ENCODE peak calls at places on chromosomes 3 and 15, in ten cellular contexts. B is astrocyte of the spinal cord; N is HEK293T; Y is H4; M is COR-L47; F is stimulated activated CD8-positive, alpha-beta memory T cell treated with anti-CD3 and anti-CD28 coated beads, Interleukin-7, amount 100 ng/mL, for 1 hour; V is T-helper 9 cell; A is GM13976; O is RPMI7951; H is CD8-positive, alpha-beta T cell. Z is an unnamed sample.
A peak's percentile ranks its signal among the peaks of the same experiment; 100 is the strongest.

GRCh38 chr15:59026207-59026606 is 38.7 kb downstream of the RNF111 start:
- DNase-seq in A (no peak), M (no peak), O (no peak), H (no peak), B (no peak), V (no peak), N (no peak), F (no peak), Y (no peak), Z (no peak)

GRCh38 chr3:39961404-39961693 is 151.9 kb downstream of the MYRIP start:
- DNase-seq in H (no peak), F (no peak), N (no peak), M (no peak), B (no peak), O (no peak), A (no peak), Y (no peak), V (no peak), Z (no peak)

GRCh38 chr3:165642761-165643432 is 194.3 kb downstream of the BCHE start:
- DNase-seq in V (no peak), H (no peak), O (peak; percentile 87), A (no peak), N (no peak), M (peak; percentile 79), F (no peak), B (peak; percentile 98), Y (peak; percentile 96), Z (no peak)

GRCh38 chr3:172635588-172635987 is 75.3 kb downstream of the NCEH1 start:
- DNase-seq in V (no peak), A (peak; percentile 70), F (no peak), B (no peak), N (no peak), Y (no peak), H (no peak), M (no peak), O (peak; percentile 65), Z (no peak)

GRCh38 chr15:90893175-90894090 is 9.1 kb downstream of the FES start:
- DNase-seq in V (no peak), O (no peak), H (no peak), N (no peak), A (no peak), Y (no peak), F (no peak), B (no peak), M (no peak), Z (no peak)

GRCh38 chr3:4752201-4753072 is 226.8 kb upstream of the BHLHE40 start:
- DNase-seq in F (no peak), O (no peak), B (no peak), M (no peak), V (no peak), A (no peak), N (no peak), Y (no peak), H (no peak), Z (no peak)

GRCh38 chr3:98732239-98733054 is 30.7 kb upstream of the ST3GAL6 start:
- DNase-seq in B (peak; percentile 32), H (no peak), N (peak; percentile 54), Y (peak; percentile 23), F (no peak), O (peak; percentile 52), M (peak; percentile 17), A (peak; percentile 72), V (no peak), Z (no peak)

GRCh38 chr15:63791236-63791635 is 42.5 kb downstream of the HERC1 start:
- DNase-seq in A (no peak), H (no peak), M (no peak), B (peak; percentile 12), F (no peak), N (no peak), V (no peak), Y (no peak), O (no peak), Z (no peak)

GRCh38 chr15:81284256-81285031 is 39.5 kb downstream of the STARD5 start:
- DNase-seq in B (no peak), N (no peak), F (no peak), H (no peak), Y (no peak), A (no peak), O (no peak), V (no peak), M (no peak), Z (no peak)

GRCh38 chr15:69475769-69476358 is 23.2 kb downstream of the RPLP1 start:
- DNase-seq in N (peak; percentile 82), A (peak; percentile 77), H (peak; percentile 65), O (peak; percentile 77), Y (peak; percentile 66), V (peak; percentile 77), B (peak; percentile 73), M (peak; percentile 64), F (peak; percentile 46), Z (peak; percentile 40)

GRCh38 chr3:173556546-173556945 is 159.0 kb downstream of the NLGN1 start:
- DNase-seq in N (no peak), Y (no peak), M (no peak), A (no peak), O (no peak), F (no peak), V (no peak), H (no peak), B (no peak), Z (no peak)

GRCh38 chr3:71309342-71309741 is 274.2 kb downstream of the FOXP1 start:
- DNase-seq in O (peak; percentile 80), M (no peak), H (no peak), B (no peak), N (no peak), A (no peak), F (no peak), V (no peak), Y (no peak), Z (no peak)

GRCh38 chr3:154818676-154819255 is 261.4 kb upstream of the MME start:
- DNase-seq in M (no peak), O (no peak), Y (no peak), V (no peak), B (no peak), N (no peak), F (no peak), H (no peak), A (no peak), Z (no peak)

GRCh38 chr3:98560911-98561310 is 29.1 kb downstream of the GPR15 start:
- DNase-seq in A (no peak), Y (no peak), O (peak; percentile 45), V (no peak), H (no peak), F (no peak), M (no peak), B (no peak), N (no peak), Z (no peak)

GRCh38 chr3:143329567-143330164 is 210.1 kb downstream of the CHST2 start:
- DNase-seq in O (peak; percentile 88), V (no peak), N (no peak), F (no peak), B (peak; percentile 29), A (no peak), H (no peak), M (no peak), Y (no peak), Z (no peak)

GRCh38 chr3:76765526-76765925 is 274.4 kb upstream of the ROBO2 start:
- DNase-seq in V (no peak), O (no peak), A (no peak), N (no peak), B (no peak), Y (no peak), F (no peak), M (no peak), H (no peak), Z (no peak)

GRCh38 chr3:183033746-183034145 is 53.4 kb upstream of the DCUN1D1 start:
- DNase-seq in B (peak; percentile 14), N (no peak), H (no peak), O (no peak), Y (no peak), M (no peak), V (no peak), F (no peak), A (no peak), Z (no peak)

GRCh38 chr15:57134877-57135276 is 216.4 kb downstream of the TCF12 start:
- DNase-seq in F (no peak), N (no peak), M (no peak), Y (no peak), H (no peak), A (no peak), V (no peak), B (no peak), O (peak; percentile 41), Z (no peak)

GRCh38 chr3:37607604-37608003 is 254.1 kb upstream of the CTDSPL start:
- DNase-seq in Y (no peak), H (no peak), V (no peak), O (no peak), B (no peak), F (no peak), M (no peak), N (no peak), A (no peak), Z (no peak)

GRCh38 chr3:16789344-16790100 is 95.2 kb upstream of the PLCL2 start:
- DNase-seq in Y (no peak), M (no peak), H (peak; percentile 6), V (no peak), N (no peak), B (no peak), O (no peak), A (no peak), F (no peak), Z (no peak)

GRCh38 chr15:43648649-43649429 is at the start of gene CATSPER2:
- DNase-seq in H (no peak), M (no peak), V (no peak), A (no peak), O (no peak), N (no peak), B (no peak), Y (no peak), F (no peak), Z (no peak)

GRCh38 chr3:159798951-159799350 is 189.7 kb upstream of the IL12A start:
- DNase-seq in H (no peak), A (no peak), M (no peak), O (no peak), F (no peak), B (peak; percentile 70), V (no peak), Y (no peak), N (no peak), Z (no peak)

GRCh38 chr15:35633677-35634076 is 87.7 kb upstream of the DPH6 start:
- DNase-seq in B (no peak), H (no peak), F (no peak), O (no peak), Y (no peak), N (no peak), M (no peak), V (no peak), A (no peak), Z (no peak)

Z was measured in T-helper 22 cell.